ENCODE peak calls at places on chromosomes 1 and 21, in ten cellular contexts. One of them, this sample, is unnamed.

GRCh38 chr21:41802684-41803083 is 35.8 kb upstream of the RIPK4 start:
- DNase-seq in osteoblast: no peak
- DNase-seq in gastrocnemius medialis: peak; percentile 78
- DNase-seq in HFFc6: no peak
- DNase-seq in PC-3: peak; percentile 57
- DNase-seq in psoas muscle: peak; percentile 86
- DNase-seq in neural crest cell: no peak
- DNase-seq in mesothelial cell of epicardium: no peak
- DNase-seq in esophagus muscularis mucosa: no peak
- DNase-seq in Panc1: no peak
- DNase-seq in this sample: no peak

GRCh38 chr1:226548281-226549093 is at the start of gene STUM:
- DNase-seq in PC-3: peak; percentile 47
- DNase-seq in psoas muscle: peak; percentile 57
- DNase-seq in esophagus muscularis mucosa: no peak
- DNase-seq in Panc1: no peak
- DNase-seq in HFFc6: no peak
- DNase-seq in gastrocnemius medialis: no peak
- DNase-seq in neural crest cell: peak; percentile 28
- DNase-seq in osteoblast: peak; percentile 95
- DNase-seq in mesothelial cell of epicardium: no peak
- DNase-seq in this sample: peak; percentile 40

GRCh38 chr1:87274851-87275250 is 53.8 kb upstream of the LMO4 start:
- DNase-seq in Panc1: no peak
- DNase-seq in PC-3: no peak
- DNase-seq in psoas muscle: no peak
- DNase-seq in gastrocnemius medialis: no peak
- DNase-seq in HFFc6: no peak
- DNase-seq in mesothelial cell of epicardium: no peak
- DNase-seq in osteoblast: no peak
- DNase-seq in esophagus muscularis mucosa: no peak
- DNase-seq in neural crest cell: no peak
- DNase-seq in this sample: no peak

GRCh38 chr1:168397806-168398205 is 117.1 kb downstream of the TBX19 start:
- DNase-seq in neural crest cell: no peak
- DNase-seq in Panc1: no peak
- DNase-seq in osteoblast: no peak
- DNase-seq in HFFc6: no peak
- DNase-seq in gastrocnemius medialis: no peak
- DNase-seq in mesothelial cell of epicardium: no peak
- DNase-seq in psoas muscle: no peak
- DNase-seq in PC-3: no peak
- DNase-seq in esophagus muscularis mucosa: peak; percentile 7
- DNase-seq in this sample: no peak

GRCh38 chr1:31793086-31793485 is 22.7 kb downstream of the SPOCD1 start:
- DNase-seq in HFFc6: no peak
- DNase-seq in esophagus muscularis mucosa: no peak
- DNase-seq in psoas muscle: peak; percentile 45
- DNase-seq in gastrocnemius medialis: no peak
- DNase-seq in PC-3: no peak
- DNase-seq in mesothelial cell of epicardium: peak; percentile 10
- DNase-seq in Panc1: no peak
- DNase-seq in osteoblast: peak; percentile 61
- DNase-seq in neural crest cell: no peak
- DNase-seq in this sample: no peak

GRCh38 chr1:51331206-51332100 is 1.1 kb upstream of the TTC39A start:
- DNase-seq in osteoblast: peak; percentile 92
- DNase-seq in psoas muscle: no peak
- DNase-seq in gastrocnemius medialis: peak; percentile 73
- DNase-seq in mesothelial cell of epicardium: no peak
- DNase-seq in Panc1: peak; percentile 39
- DNase-seq in PC-3: peak; percentile 58
- DNase-seq in esophagus muscularis mucosa: no peak
- DNase-seq in neural crest cell: no peak
- DNase-seq in HFFc6: peak; percentile 60
- DNase-seq in this sample: peak; percentile 68

GRCh38 chr21:29893687-29894086 is 46.1 kb downstream of the GRIK1 start:
- DNase-seq in psoas muscle: no peak
- DNase-seq in mesothelial cell of epicardium: no peak
- DNase-seq in osteoblast: no peak
- DNase-seq in esophagus muscularis mucosa: no peak
- DNase-seq in PC-3: peak; percentile 9
- DNase-seq in HFFc6: no peak
- DNase-seq in neural crest cell: no peak
- DNase-seq in gastrocnemius medialis: no peak
- DNase-seq in Panc1: no peak
- DNase-seq in this sample: no peak

GRCh38 chr1:85862456-85862855 is 154.2 kb upstream of the ZNHIT6 start:
- DNase-seq in psoas muscle: no peak
- DNase-seq in esophagus muscularis mucosa: no peak
- DNase-seq in neural crest cell: no peak
- DNase-seq in Panc1: no peak
- DNase-seq in osteoblast: no peak
- DNase-seq in HFFc6: peak; percentile 22
- DNase-seq in PC-3: peak; percentile 23
- DNase-seq in gastrocnemius medialis: no peak
- DNase-seq in mesothelial cell of epicardium: no peak
- DNase-seq in this sample: no peak

GRCh38 chr1:116909511-116910378 is at the start of gene PTGFRN:
- DNase-seq in PC-3: peak; percentile 71
- DNase-seq in Panc1: no peak
- DNase-seq in HFFc6: no peak
- DNase-seq in mesothelial cell of epicardium: peak; percentile 61
- DNase-seq in gastrocnemius medialis: peak; percentile 23
- DNase-seq in esophagus muscularis mucosa: no peak
- DNase-seq in neural crest cell: peak; percentile 54
- DNase-seq in osteoblast: peak; percentile 96
- DNase-seq in psoas muscle: peak; percentile 78
- DNase-seq in this sample: peak; percentile 61

GRCh38 chr1:200157718-200158117 is 130.2 kb downstream of the NR5A2 start:
- DNase-seq in Panc1: no peak
- DNase-seq in PC-3: no peak
- DNase-seq in gastrocnemius medialis: no peak
- DNase-seq in neural crest cell: no peak
- DNase-seq in psoas muscle: no peak
- DNase-seq in esophagus muscularis mucosa: no peak
- DNase-seq in HFFc6: no peak
- DNase-seq in osteoblast: no peak
- DNase-seq in mesothelial cell of epicardium: no peak
- DNase-seq in this sample: no peak

GRCh38 chr1:116226017-116226416 is 114.8 kb downstream of the MAB21L3 start:
- DNase-seq in mesothelial cell of epicardium: no peak
- DNase-seq in psoas muscle: no peak
- DNase-seq in gastrocnemius medialis: no peak
- DNase-seq in neural crest cell: no peak
- DNase-seq in osteoblast: no peak
- DNase-seq in PC-3: no peak
- DNase-seq in Panc1: no peak
- DNase-seq in esophagus muscularis mucosa: no peak
- DNase-seq in HFFc6: no peak
- DNase-seq in this sample: no peak

GRCh38 chr1:106954830-106955229 is 101.6 kb upstream of the PRMT6 start:
- DNase-seq in esophagus muscularis mucosa: no peak
- DNase-seq in PC-3: no peak
- DNase-seq in osteoblast: no peak
- DNase-seq in gastrocnemius medialis: no peak
- DNase-seq in HFFc6: no peak
- DNase-seq in Panc1: no peak
- DNase-seq in psoas muscle: no peak
- DNase-seq in mesothelial cell of epicardium: no peak
- DNase-seq in neural crest cell: no peak
- DNase-seq in this sample: no peak

GRCh38 chr1:1325288-1326074 is 879 bp downstream of the CPTP start:
- DNase-seq in PC-3: peak; percentile 47
- DNase-seq in neural crest cell: no peak
- DNase-seq in gastrocnemius medialis: peak; percentile 67
- DNase-seq in Panc1: no peak
- DNase-seq in HFFc6: no peak
- DNase-seq in psoas muscle: peak; percentile 79
- DNase-seq in osteoblast: peak; percentile 91
- DNase-seq in mesothelial cell of epicardium: no peak
- DNase-seq in esophagus muscularis mucosa: no peak
- DNase-seq in this sample: no peak

GRCh38 chr21:31531967-31532366 is 127.5 kb upstream of the SOD1 start:
- DNase-seq in HFFc6: no peak
- DNase-seq in mesothelial cell of epicardium: no peak
- DNase-seq in psoas muscle: no peak
- DNase-seq in PC-3: no peak
- DNase-seq in osteoblast: no peak
- DNase-seq in Panc1: no peak
- DNase-seq in gastrocnemius medialis: no peak
- DNase-seq in neural crest cell: no peak
- DNase-seq in esophagus muscularis mucosa: no peak
- DNase-seq in this sample: no peak

GRCh38 chr1:117284408-117285215 is 73.9 kb upstream of the VTCN1 start:
- DNase-seq in psoas muscle: no peak
- DNase-seq in gastrocnemius medialis: no peak
- DNase-seq in esophagus muscularis mucosa: no peak
- DNase-seq in HFFc6: peak; percentile 65
- DNase-seq in osteoblast: no peak
- DNase-seq in Panc1: peak; percentile 17
- DNase-seq in neural crest cell: no peak
- DNase-seq in PC-3: peak; percentile 83
- DNase-seq in mesothelial cell of epicardium: no peak
- DNase-seq in this sample: peak; percentile 15

GRCh38 chr1:213613549-213613948 is 374.2 kb upstream of the PROX1 start:
- DNase-seq in HFFc6: no peak
- DNase-seq in gastrocnemius medialis: no peak
- DNase-seq in osteoblast: no peak
- DNase-seq in Panc1: no peak
- DNase-seq in mesothelial cell of epicardium: no peak
- DNase-seq in PC-3: no peak
- DNase-seq in neural crest cell: no peak
- DNase-seq in psoas muscle: no peak
- DNase-seq in esophagus muscularis mucosa: peak; percentile 72
- DNase-seq in this sample: no peak
- TF ChIP-seq CTCF in HFFc6: no peak
- TF ChIP-seq CTCF in gastrocnemius medialis: no peak
- TF ChIP-seq CTCF in osteoblast: no peak
- TF ChIP-seq CTCF in Panc1: no peak
- TF ChIP-seq CTCF in mesothelial cell of epicardium: no peak
- TF ChIP-seq CTCF in PC-3: no peak
- TF ChIP-seq CTCF in neural crest cell: no peak
- TF ChIP-seq CTCF in psoas muscle: no peak
- TF ChIP-seq CTCF in esophagus muscularis mucosa: no peak
- TF ChIP-seq CTCF in this sample: no peak

DNA sequence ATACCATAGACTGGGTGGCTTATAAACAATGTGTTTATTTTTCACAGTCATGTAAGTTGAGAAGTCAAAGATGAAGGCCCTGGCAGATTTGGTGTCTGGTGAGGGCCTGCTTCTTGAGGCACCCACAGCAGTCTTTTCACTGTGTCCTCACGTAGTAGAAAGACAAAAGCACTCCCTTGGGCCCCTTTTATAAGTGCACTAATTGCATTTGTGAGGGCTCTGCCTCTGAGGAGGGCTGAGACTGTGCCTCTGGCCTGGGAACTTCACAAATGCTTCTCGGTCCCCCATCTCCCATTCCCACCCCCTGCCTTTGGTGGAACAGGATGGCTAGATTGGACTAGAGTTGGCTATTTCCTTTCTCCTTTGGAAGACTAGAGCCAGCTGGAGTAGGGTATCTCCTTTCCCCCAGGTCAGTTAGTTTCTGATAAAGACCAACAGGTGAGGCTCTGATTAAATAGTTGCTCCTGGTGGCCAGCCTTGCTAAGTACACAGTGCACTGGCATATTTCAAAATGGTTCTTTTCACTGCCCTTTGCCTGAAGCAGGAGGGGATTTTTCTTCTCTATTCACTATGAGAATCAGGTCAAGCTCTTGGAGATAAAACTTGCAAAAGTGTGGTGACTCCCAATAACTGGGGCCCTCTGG is 82.9 kb downstream of the PLPPR4 start:
- DNase-seq in esophagus muscularis mucosa: no peak
- DNase-seq in neural crest cell: no peak
- DNase-seq in HFFc6: no peak
- DNase-seq in Panc1: no peak
- DNase-seq in osteoblast: no peak
- DNase-seq in PC-3: no peak
- DNase-seq in gastrocnemius medialis: no peak
- DNase-seq in mesothelial cell of epicardium: no peak
- DNase-seq in psoas muscle: no peak
- DNase-seq in this sample: peak; percentile 72
- TF ChIP-seq CTCF in esophagus muscularis mucosa: no peak
- TF ChIP-seq CTCF in neural crest cell: no peak
- TF ChIP-seq CTCF in HFFc6: no peak
- TF ChIP-seq CTCF in Panc1: no peak
- TF ChIP-seq CTCF in osteoblast: no peak
- TF ChIP-seq CTCF in PC-3: no peak
- TF ChIP-seq CTCF in gastrocnemius medialis: no peak
- TF ChIP-seq CTCF in mesothelial cell of epicardium: peak; percentile 20
- TF ChIP-seq CTCF in psoas muscle: no peak
- TF ChIP-seq CTCF in this sample: peak; percentile 54

GRCh38 chr1:58031416-58031815 is 515.1 kb downstream of the OMA1 start:
- DNase-seq in Panc1: no peak
- DNase-seq in gastrocnemius medialis: no peak
- DNase-seq in osteoblast: no peak
- DNase-seq in HFFc6: no peak
- DNase-seq in mesothelial cell of epicardium: no peak
- DNase-seq in neural crest cell: no peak
- DNase-seq in esophagus muscularis mucosa: no peak
- DNase-seq in psoas muscle: no peak
- DNase-seq in PC-3: no peak
- DNase-seq in this sample: no peak

GRCh38 chr1:58033311-58033710 is 513.2 kb downstream of the OMA1 start:
- DNase-seq in psoas muscle: no peak
- DNase-seq in osteoblast: no peak
- DNase-seq in esophagus muscularis mucosa: no peak
- DNase-seq in gastrocnemius medialis: no peak
- DNase-seq in Panc1: no peak
- DNase-seq in mesothelial cell of epicardium: no peak
- DNase-seq in neural crest cell: no peak
- DNase-seq in PC-3: no peak
- DNase-seq in HFFc6: no peak
- DNase-seq in this sample: no peak

GRCh38 chr1:58032621-58033073 is 513.9 kb downstream of the OMA1 start:
- DNase-seq in osteoblast: no peak
- DNase-seq in neural crest cell: no peak
- DNase-seq in PC-3: no peak
- DNase-seq in mesothelial cell of epicardium: no peak
- DNase-seq in esophagus muscularis mucosa: no peak
- DNase-seq in psoas muscle: no peak
- DNase-seq in HFFc6: no peak
- DNase-seq in gastrocnemius medialis: no peak
- DNase-seq in Panc1: no peak
- DNase-seq in this sample: no peak

GRCh38 chr1:58035523-58035922 is 511.0 kb downstream of the OMA1 start:
- DNase-seq in PC-3: no peak
- DNase-seq in osteoblast: peak; percentile 1
- DNase-seq in gastrocnemius medialis: no peak
- DNase-seq in Panc1: no peak
- DNase-seq in HFFc6: no peak
- DNase-seq in mesothelial cell of epicardium: no peak
- DNase-seq in esophagus muscularis mucosa: no peak
- DNase-seq in psoas muscle: no peak
- DNase-seq in neural crest cell: no peak
- DNase-seq in this sample: no peak
- TF ChIP-seq CTCF in PC-3: no peak
- TF ChIP-seq CTCF in osteoblast: no peak
- TF ChIP-seq CTCF in gastrocnemius medialis: no peak
- TF ChIP-seq CTCF in Panc1: peak; percentile 21
- TF ChIP-seq CTCF in HFFc6: peak; percentile 20
- TF ChIP-seq CTCF in mesothelial cell of epicardium: no peak
- TF ChIP-seq CTCF in esophagus muscularis mucosa: no peak
- TF ChIP-seq CTCF in psoas muscle: no peak
- TF ChIP-seq CTCF in neural crest cell: peak; percentile 32
- TF ChIP-seq CTCF in this sample: no peak

GRCh38 chr1:61659061-61659460 is 65.9 kb downstream of the TM2D1 start:
- DNase-seq in HFFc6: no peak
- DNase-seq in neural crest cell: no peak
- DNase-seq in mesothelial cell of epicardium: no peak
- DNase-seq in PC-3: peak; percentile 44
- DNase-seq in Panc1: no peak
- DNase-seq in osteoblast: peak; percentile 77
- DNase-seq in esophagus muscularis mucosa: no peak
- DNase-seq in psoas muscle: no peak
- DNase-seq in gastrocnemius medialis: no peak
- DNase-seq in this sample: no peak
- TF ChIP-seq CTCF in HFFc6: peak; percentile 36
- TF ChIP-seq CTCF in neural crest cell: peak; percentile 29
- TF ChIP-seq CTCF in mesothelial cell of epicardium: no peak
- TF ChIP-seq CTCF in PC-3: peak; percentile 68
- TF ChIP-seq CTCF in Panc1: peak; percentile 36
- TF ChIP-seq CTCF in osteoblast: peak; percentile 26
- TF ChIP-seq CTCF in esophagus muscularis mucosa: no peak
- TF ChIP-seq CTCF in psoas muscle: no peak
- TF ChIP-seq CTCF in gastrocnemius medialis: no peak
- TF ChIP-seq CTCF in this sample: no peak